ENCODE peak calls at places on chromosomes 5 and 9, in four cellular contexts. W is HepG2, L is GM12878, P is K562. A is an unnamed sample.

GRCh38 chr9:122088880-122089567 is 4.1 kb downstream of the TTLL11 start:
- DNase-seq in W (no peak), L (no peak), P (peak; percentile 35), A (no peak)

GRCh38 chr9:26856413-26857032 is 36.1 kb downstream of the CAAP1 start:
- DNase-seq in W (peak; percentile 49), L (peak; percentile 45), P (peak; percentile 19), A (peak; percentile 56)

GRCh38 chr5:143533475-143533874 is 130.0 kb upstream of the NR3C1 start:
- DNase-seq in W (no peak), L (no peak), P (no peak), A (no peak)

GRCh38 chr5:141488591-141489478 is at the start of gene PCDHGC5:
- DNase-seq in W (no peak), L (no peak), P (no peak), A (no peak)

GRCh38 chr5:89707891-89708290 is 701.7 kb downstream of the CETN3 start:
- DNase-seq in W (no peak), L (no peak), P (no peak), A (no peak)

GRCh38 chr5:112492291-112492690 is 73.2 kb upstream of the EPB41L4A start:
- DNase-seq in W (peak; percentile 19), L (peak; percentile 12), P (peak; percentile 35), A (peak; percentile 77)

GRCh38 chr5:133461796-133462516 is 150.4 kb downstream of the FSTL4 start:
- DNase-seq in W (no peak), L (no peak), P (no peak), A (no peak)

GRCh38 chr9:129473523-129474244 is 147.2 kb downstream of the C9orf50 start:
- DNase-seq in W (no peak), L (no peak), P (no peak), A (no peak)

GRCh38 chr9:35618854-35619799 is 914 bp upstream of the CD72 start:
- DNase-seq in W (no peak), L (peak; percentile 74), P (no peak), A (no peak)

GRCh38 chr5:142420521-142420920 is 95.7 kb upstream of the SPRY4 start:
- DNase-seq in W (no peak), L (no peak), P (no peak), A (no peak)

GRCh38 chr9:106862115-106862945 is 636 bp upstream of the ZNF462 start:
- DNase-seq in W (no peak), L (no peak), P (no peak), A (peak; percentile 19)

GRCh38 chr9:95130484-95130883 is 187.0 kb downstream of the FANCC start:
- DNase-seq in W (no peak), L (no peak), P (no peak), A (no peak)

GRCh38 chr9:105046907-105047651 is 119.1 kb upstream of the ABCA1 start:
- DNase-seq in W (no peak), L (no peak), P (no peak), A (no peak)

GRCh38 chr5:79692586-79692985 is 3.0 kb downstream of the CMYA5 start:
- DNase-seq in W (no peak), L (no peak), P (no peak), A (no peak)

GRCh38 chr9:127783111-127783621 is 2.7 kb upstream of the CDK9 start:
- DNase-seq in W (no peak), L (peak; percentile 73), P (no peak), A (no peak)

GRCh38 chr9:107768224-107768623 is 278.7 kb upstream of the KLF4 start:
- DNase-seq in W (no peak), L (no peak), P (no peak), A (no peak)

GRCh38 chr5:180170111-180170809 is 38.8 kb downstream of the RASGEF1C start:
- DNase-seq in W (no peak), L (no peak), P (no peak), A (no peak)

GRCh38 chr5:40587284-40587882 is 92.3 kb upstream of the PTGER4 start:
- DNase-seq in W (no peak), L (no peak), P (no peak), A (no peak)

GRCh38 chr5:11973469-11973868 is 69.2 kb upstream of the CTNND2 start:
- DNase-seq in W (no peak), L (no peak), P (no peak), A (no peak)

GRCh38 chr5:34053133-34053532 is 10.1 kb upstream of the C1QTNF3 start:
- DNase-seq in W (no peak), L (no peak), P (no peak), A (no peak)

GRCh38 chr9:129176786-129177442 is 1.1 kb downstream of the IER5L start:
- DNase-seq in W (no peak), L (no peak), P (no peak), A (no peak)

GRCh38 chr9:89219637-89220036 is 41.0 kb upstream of the SHC3 start:
- DNase-seq in W (no peak), L (no peak), P (no peak), A (no peak)

GRCh38 chr9:89226076-89226475 is 47.5 kb upstream of the SHC3 start:
- DNase-seq in W (no peak), L (no peak), P (no peak), A (no peak)

GRCh38 chr9:89223398-89223977 is 44.9 kb upstream of the SHC3 start:
- DNase-seq in W (no peak), L (no peak), P (no peak), A (no peak)

DNA sequence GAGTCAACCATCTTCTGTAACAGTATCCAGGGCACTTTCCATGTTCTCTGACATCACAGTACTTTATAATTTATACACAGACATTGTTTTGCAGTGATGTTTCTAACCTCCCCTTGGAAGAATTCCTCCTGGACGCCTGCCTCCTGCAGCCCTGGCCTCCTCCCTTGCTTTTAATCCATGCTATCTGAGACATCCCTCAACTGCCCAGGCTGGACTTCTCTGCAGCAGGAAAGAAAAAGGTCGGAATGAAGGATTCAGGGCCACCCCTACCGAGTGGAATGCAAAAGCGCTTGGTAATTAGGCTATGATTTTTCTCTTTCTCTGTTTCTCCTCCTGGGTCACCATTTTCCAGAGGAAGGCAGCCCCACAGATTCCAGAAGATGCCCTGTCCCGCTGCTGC is 47.0 kb upstream of the SHC3 start:
- DNase-seq in W (no peak), L (no peak), P (no peak), A (no peak)
- TF ChIP-seq FOXK2 in W (no peak), L (no peak), P (no peak), A (no peak)

GRCh38 chr5:99104538-99105132 is 175.8 kb upstream of the CHD1 start:
- DNase-seq in W (peak; percentile 13), L (no peak), P (peak; percentile 29), A (peak; percentile 40)
- TF ChIP-seq FOXK2 in W (no peak), L (no peak), P (no peak), A (no peak)

GRCh38 chr5:161966544-161966943 is 101.0 kb upstream of the GABRG2 start:
- DNase-seq in W (peak; percentile 3), L (no peak), P (no peak), A (peak; percentile 13)
- TF ChIP-seq FOXK2 in W (no peak), L (no peak), P (no peak), A (no peak)

GRCh38 chr5:77971965-77972544 is 195.9 kb upstream of the TBCA start:
- DNase-seq in W (no peak), L (no peak), P (no peak), A (no peak)
- TF ChIP-seq FOXK2 in W (no peak), L (no peak), P (no peak), A (no peak)

DNA sequence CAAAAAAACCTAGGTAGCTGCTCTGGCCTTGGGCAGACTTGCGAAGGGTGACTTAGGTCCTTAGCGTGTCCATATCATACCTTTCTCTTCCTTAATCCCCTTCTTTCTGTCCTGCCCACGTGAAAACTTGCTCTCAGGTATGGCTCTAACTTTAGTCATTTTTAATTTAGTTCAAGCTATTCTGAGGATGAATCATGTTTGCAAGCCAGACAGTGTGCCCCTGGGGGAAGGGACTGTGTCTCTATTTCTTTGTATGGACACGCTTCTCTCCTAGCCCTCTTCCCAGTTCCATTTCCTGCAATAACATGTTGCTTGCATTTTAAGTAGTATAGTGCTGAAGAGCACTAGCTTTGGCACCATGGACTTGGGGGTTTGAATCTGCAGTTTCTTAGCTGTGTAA is 120.6 kb downstream of the PTTG1 start:
- DNase-seq in W (no peak), L (no peak), P (no peak), A (no peak)
- TF ChIP-seq FOXK2 in W (no peak), L (no peak), P (no peak), A (no peak)

DNA sequence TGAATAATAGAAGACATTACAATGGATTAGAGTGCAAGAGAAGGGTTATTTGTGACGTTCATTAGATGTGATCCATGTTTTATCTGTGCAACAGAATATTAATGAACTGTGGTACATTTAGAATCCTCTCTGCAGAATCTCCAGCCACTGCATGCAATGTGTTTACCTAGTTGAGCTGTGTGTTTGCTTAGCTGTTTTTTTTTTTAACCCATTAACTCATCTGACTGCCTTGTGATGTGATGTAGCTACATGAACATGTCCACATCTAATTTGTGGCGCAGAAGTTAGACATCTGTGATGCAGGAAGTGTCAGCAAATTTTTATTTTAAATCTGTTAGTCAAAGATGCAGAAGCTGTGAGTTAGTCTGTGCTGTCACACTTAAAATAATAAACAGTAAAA is 236.9 kb downstream of the CD180 start:
- DNase-seq in W (peak; percentile 35), L (no peak), P (no peak), A (no peak)
- TF ChIP-seq FOXK2 in W (no peak), L (no peak), P (no peak), A (no peak)

GRCh38 chr5:113804264-113804663 is 290.8 kb downstream of the YTHDC2 start:
- DNase-seq in W (no peak), L (no peak), P (no peak), A (no peak)

GRCh38 chr5:113807384-113808053 is 294.0 kb downstream of the YTHDC2 start:
- DNase-seq in W (no peak), L (no peak), P (no peak), A (no peak)

GRCh38 chr5:113806823-113807222 is 293.3 kb downstream of the YTHDC2 start:
- DNase-seq in W (no peak), L (no peak), P (no peak), A (no peak)

GRCh38 chr5:113804943-113805342 is 291.4 kb downstream of the YTHDC2 start:
- DNase-seq in W (no peak), L (no peak), P (no peak), A (no peak)

GRCh38 chr5:113806250-113806649 is 292.8 kb downstream of the YTHDC2 start:
- DNase-seq in W (no peak), L (no peak), P (no peak), A (no peak)
- TF ChIP-seq FOXK2 in W (no peak), L (no peak), P (no peak), A (no peak)